ENCODE peak calls at places on chromosomes 16 and 17, in nine cellular contexts. One of them, this sample, is unnamed. For H3K36me3, the result is how much of the 10 kb centered on the place peaks cover.

GRCh38 chr17:66900126-66901010 is 64.1 kb upstream of the CACNG4 start:
- DNase-seq in GM23248: peak
- DNase-seq in IMR-90: peak
- DNase-seq in body of pancreas: no peak
- DNase-seq in tibial artery: no peak
- DNase-seq in Karpas-422: peak
- DNase-seq in left ventricle myocardium inferior: no peak
- DNase-seq in sigmoid colon: no peak
- DNase-seq in MM.1S: peak
- DNase-seq in this sample: no peak

GRCh38 chr17:77718669-77718961 is 239.9 kb upstream of the TNRC6C start:
- DNase-seq in left ventricle myocardium inferior: no peak
- DNase-seq in GM23248: no peak
- DNase-seq in IMR-90: no peak
- DNase-seq in sigmoid colon: no peak
- DNase-seq in MM.1S: no peak
- DNase-seq in body of pancreas: no peak
- DNase-seq in tibial artery: no peak
- DNase-seq in Karpas-422: no peak
- DNase-seq in this sample: no peak

GRCh38 chr16:76819517-76819916 is 371.5 kb upstream of the MON1B start:
- DNase-seq in GM23248: no peak
- DNase-seq in MM.1S: no peak
- DNase-seq in IMR-90: no peak
- DNase-seq in left ventricle myocardium inferior: no peak
- DNase-seq in body of pancreas: no peak
- DNase-seq in Karpas-422: no peak
- DNase-seq in sigmoid colon: no peak
- DNase-seq in tibial artery: no peak
- DNase-seq in this sample: no peak

GRCh38 chr16:10558746-10559641 is 21.4 kb downstream of the EMP2 start:
- DNase-seq in GM23248: peak
- DNase-seq in IMR-90: no peak
- DNase-seq in MM.1S: no peak
- DNase-seq in left ventricle myocardium inferior: peak
- DNase-seq in body of pancreas: peak
- DNase-seq in Karpas-422: no peak
- DNase-seq in sigmoid colon: peak
- DNase-seq in tibial artery: peak
- DNase-seq in this sample: peak

GRCh38 chr16:5633845-5634440 is 536.3 kb upstream of the EEF2KMT start:
- DNase-seq in left ventricle myocardium inferior: no peak
- DNase-seq in GM23248: peak
- DNase-seq in Karpas-422: peak
- DNase-seq in tibial artery: no peak
- DNase-seq in sigmoid colon: no peak
- DNase-seq in MM.1S: peak
- DNase-seq in body of pancreas: no peak
- DNase-seq in IMR-90: peak
- DNase-seq in this sample: no peak

GRCh38 chr16:10637337-10638037 is 57.1 kb upstream of the EMP2 start:
- DNase-seq in body of pancreas: no peak
- DNase-seq in IMR-90: no peak
- DNase-seq in GM23248: no peak
- DNase-seq in Karpas-422: no peak
- DNase-seq in left ventricle myocardium inferior: no peak
- DNase-seq in MM.1S: no peak
- DNase-seq in sigmoid colon: no peak
- DNase-seq in tibial artery: no peak
- DNase-seq in this sample: no peak

GRCh38 chr17:38921756-38922411 is 3.5 kb upstream of the LASP1NB start:
- DNase-seq in GM23248: peak
- DNase-seq in left ventricle myocardium inferior: no peak
- DNase-seq in MM.1S: no peak
- DNase-seq in tibial artery: peak
- DNase-seq in IMR-90: no peak
- DNase-seq in Karpas-422: peak
- DNase-seq in body of pancreas: no peak
- DNase-seq in sigmoid colon: peak
- DNase-seq in this sample: no peak

GRCh38 chr17:42017866-42018200 is 594 bp upstream of the DNAJC7 start:
- DNase-seq in sigmoid colon: no peak
- DNase-seq in GM23248: peak
- DNase-seq in left ventricle myocardium inferior: no peak
- DNase-seq in Karpas-422: no peak
- DNase-seq in IMR-90: no peak
- DNase-seq in tibial artery: peak
- DNase-seq in body of pancreas: no peak
- DNase-seq in MM.1S: no peak
- DNase-seq in this sample: no peak

GRCh38 chr17:7240375-7240774 is 1.1 kb upstream of the PHF23 start:
- DNase-seq in Karpas-422: peak
- DNase-seq in MM.1S: no peak
- DNase-seq in body of pancreas: no peak
- DNase-seq in tibial artery: no peak
- DNase-seq in left ventricle myocardium inferior: no peak
- DNase-seq in GM23248: no peak
- DNase-seq in IMR-90: no peak
- DNase-seq in sigmoid colon: no peak
- DNase-seq in this sample: no peak

DNA sequence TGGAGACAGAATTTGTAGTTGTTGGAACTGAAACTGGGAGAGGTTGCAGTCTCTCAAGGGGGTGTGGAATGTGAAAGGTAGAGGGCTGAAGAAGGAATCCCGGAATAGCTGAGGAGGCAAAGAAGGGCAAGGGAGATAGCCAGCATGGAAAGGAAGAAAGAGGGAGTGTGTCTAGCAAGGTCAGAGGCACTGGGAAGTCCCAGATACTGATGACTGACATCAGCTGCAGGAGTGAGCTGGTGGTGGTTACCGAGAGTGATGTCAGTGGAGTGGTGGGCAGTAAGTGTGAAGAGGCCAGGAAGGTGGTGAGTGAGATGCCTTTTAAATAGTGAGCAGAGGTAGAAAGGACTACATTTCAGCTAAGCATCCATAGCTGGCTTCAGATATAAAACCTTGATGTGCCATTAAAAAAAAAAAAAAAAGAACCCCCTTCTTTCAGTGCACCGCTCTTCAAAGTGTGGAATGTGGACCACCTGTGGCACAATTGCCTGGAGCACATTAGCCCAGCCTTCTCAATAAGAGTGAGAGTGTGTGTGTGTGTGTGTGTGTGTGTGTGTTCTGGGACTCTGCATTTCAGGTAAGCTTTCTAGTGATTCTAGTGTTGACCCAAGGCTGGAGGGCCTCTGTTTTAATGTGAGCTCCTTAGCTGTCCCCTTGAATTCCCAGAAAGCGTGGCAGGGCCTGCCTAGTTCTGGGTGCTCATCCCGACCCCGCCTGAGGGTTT is 8.5 kb downstream of the PRMT7 start:
- DNase-seq in MM.1S: no peak
- DNase-seq in sigmoid colon: no peak
- DNase-seq in body of pancreas: no peak
- DNase-seq in left ventricle myocardium inferior: no peak
- DNase-seq in GM23248: no peak
- DNase-seq in IMR-90: peak
- DNase-seq in tibial artery: peak
- DNase-seq in Karpas-422: no peak
- DNase-seq in this sample: no peak
- H3K27ac ChIP-seq in MM.1S: no peak
- H3K27ac ChIP-seq in sigmoid colon: no peak
- H3K27ac ChIP-seq in body of pancreas: no peak
- H3K27ac ChIP-seq in left ventricle myocardium inferior: no peak
- H3K27ac ChIP-seq in GM23248: no peak
- H3K27ac ChIP-seq in IMR-90: no peak
- H3K27ac ChIP-seq in tibial artery: no peak
- H3K27ac ChIP-seq in Karpas-422: no peak
- H3K27ac ChIP-seq in this sample: no peak

GRCh38 chr16:3738541-3738940 is 21.2 kb upstream of the TRAP1 start:
- DNase-seq in GM23248: no peak
- DNase-seq in tibial artery: no peak
- DNase-seq in IMR-90: no peak
- DNase-seq in sigmoid colon: peak
- DNase-seq in body of pancreas: peak
- DNase-seq in MM.1S: no peak
- DNase-seq in left ventricle myocardium inferior: no peak
- DNase-seq in Karpas-422: no peak
- DNase-seq in this sample: no peak

GRCh38 chr16:3740934-3741333 is 23.6 kb upstream of the TRAP1 start:
- DNase-seq in GM23248: no peak
- DNase-seq in IMR-90: no peak
- DNase-seq in tibial artery: peak
- DNase-seq in left ventricle myocardium inferior: no peak
- DNase-seq in Karpas-422: no peak
- DNase-seq in MM.1S: no peak
- DNase-seq in body of pancreas: no peak
- DNase-seq in sigmoid colon: peak
- DNase-seq in this sample: no peak

GRCh38 chr16:3740186-3740585 is 22.9 kb upstream of the TRAP1 start:
- DNase-seq in sigmoid colon: peak
- DNase-seq in MM.1S: no peak
- DNase-seq in Karpas-422: no peak
- DNase-seq in body of pancreas: no peak
- DNase-seq in IMR-90: no peak
- DNase-seq in left ventricle myocardium inferior: no peak
- DNase-seq in GM23248: no peak
- DNase-seq in tibial artery: peak
- DNase-seq in this sample: no peak

GRCh38 chr16:3738128-3738527 is 20.8 kb upstream of the TRAP1 start:
- DNase-seq in Karpas-422: no peak
- DNase-seq in tibial artery: no peak
- DNase-seq in GM23248: no peak
- DNase-seq in sigmoid colon: peak
- DNase-seq in body of pancreas: no peak
- DNase-seq in left ventricle myocardium inferior: no peak
- DNase-seq in MM.1S: no peak
- DNase-seq in IMR-90: no peak
- DNase-seq in this sample: no peak

DNA sequence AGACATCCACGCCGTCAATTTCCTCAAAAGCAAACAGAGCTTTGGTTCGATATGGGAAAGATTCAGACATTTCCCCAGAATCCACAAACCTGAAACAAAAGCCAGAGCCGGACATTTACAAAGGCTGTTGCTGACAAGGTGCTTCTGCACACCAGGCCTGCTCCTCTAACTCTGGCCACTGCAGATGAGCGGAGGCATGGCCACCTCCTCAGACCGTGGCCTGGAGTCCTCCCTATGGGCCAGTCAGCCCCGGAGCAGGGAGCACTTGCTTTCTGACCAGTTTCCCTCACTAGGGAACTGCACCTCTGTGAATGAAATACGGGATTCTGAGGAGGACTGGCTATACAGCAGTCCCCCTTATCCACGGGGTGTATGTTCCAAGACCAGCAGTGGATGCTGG is 22.3 kb upstream of the TRAP1 start:
- DNase-seq in sigmoid colon: peak
- DNase-seq in GM23248: no peak
- DNase-seq in body of pancreas: no peak
- DNase-seq in left ventricle myocardium inferior: no peak
- DNase-seq in Karpas-422: no peak
- DNase-seq in tibial artery: peak
- DNase-seq in MM.1S: no peak
- DNase-seq in IMR-90: no peak
- DNase-seq in this sample: no peak
- H3K36me3 ChIP-seq in sigmoid colon: half or more
- H3K36me3 ChIP-seq in GM23248: half or more
- H3K36me3 ChIP-seq in body of pancreas: under half
- H3K36me3 ChIP-seq in left ventricle myocardium inferior: half or more
- H3K36me3 ChIP-seq in Karpas-422: under half
- H3K36me3 ChIP-seq in tibial artery: half or more
- H3K36me3 ChIP-seq in MM.1S: under half
- H3K36me3 ChIP-seq in IMR-90: half or more
- H3K36me3 ChIP-seq in this sample: half or more

GRCh38 chr16:29811170-29811895 is 660 bp upstream of the PRRT2 start:
- DNase-seq in tibial artery: peak
- DNase-seq in left ventricle myocardium inferior: peak
- DNase-seq in body of pancreas: peak
- DNase-seq in GM23248: peak
- DNase-seq in MM.1S: peak
- DNase-seq in IMR-90: peak
- DNase-seq in sigmoid colon: peak
- DNase-seq in Karpas-422: peak
- DNase-seq in this sample: peak

GRCh38 chr16:29809850-29810698 is 1.9 kb upstream of the PRRT2 start:
- DNase-seq in GM23248: peak
- DNase-seq in MM.1S: no peak
- DNase-seq in Karpas-422: peak
- DNase-seq in left ventricle myocardium inferior: no peak
- DNase-seq in sigmoid colon: no peak
- DNase-seq in IMR-90: no peak
- DNase-seq in body of pancreas: no peak
- DNase-seq in tibial artery: no peak
- DNase-seq in this sample: peak

GRCh38 chr16:29809031-29809747 is 2.8 kb upstream of the PRRT2 start:
- DNase-seq in GM23248: no peak
- DNase-seq in MM.1S: no peak
- DNase-seq in tibial artery: peak
- DNase-seq in sigmoid colon: no peak
- DNase-seq in IMR-90: no peak
- DNase-seq in left ventricle myocardium inferior: no peak
- DNase-seq in body of pancreas: no peak
- DNase-seq in Karpas-422: no peak
- DNase-seq in this sample: no peak

GRCh38 chr16:29811896-29812665 is at the start of gene PRRT2:
- DNase-seq in body of pancreas: peak
- DNase-seq in sigmoid colon: peak
- DNase-seq in tibial artery: peak
- DNase-seq in IMR-90: peak
- DNase-seq in left ventricle myocardium inferior: peak
- DNase-seq in Karpas-422: peak
- DNase-seq in GM23248: peak
- DNase-seq in MM.1S: peak
- DNase-seq in this sample: peak

DNA sequence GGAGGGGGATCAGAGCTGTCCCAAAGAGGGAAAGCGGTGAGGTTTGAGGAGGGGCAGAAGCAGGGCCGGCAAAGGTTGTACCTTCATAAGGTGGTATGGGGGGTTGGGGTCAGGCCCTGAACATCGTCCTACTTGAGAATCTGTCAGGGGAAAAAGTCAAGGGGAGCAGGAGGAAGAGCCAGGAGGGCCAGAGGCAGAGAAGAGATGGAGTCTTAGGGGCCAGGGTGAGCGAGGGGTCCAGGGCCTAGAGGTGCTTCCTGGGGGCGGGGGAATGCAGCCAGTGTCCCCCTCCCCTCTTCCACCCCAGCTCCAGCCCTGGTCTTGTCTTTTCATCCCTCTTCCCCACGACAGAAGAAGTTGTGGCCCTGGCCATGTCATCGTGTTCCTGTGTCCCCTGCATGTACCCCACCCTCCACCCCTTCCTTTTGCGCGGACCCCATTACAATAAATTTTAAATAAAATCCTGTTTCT is 1.3 kb upstream of the PRRT2 start:
- DNase-seq in MM.1S: no peak
- DNase-seq in left ventricle myocardium inferior: no peak
- DNase-seq in tibial artery: peak
- DNase-seq in Karpas-422: peak
- DNase-seq in body of pancreas: no peak
- DNase-seq in GM23248: no peak
- DNase-seq in sigmoid colon: no peak
- DNase-seq in IMR-90: no peak
- DNase-seq in this sample: no peak
- H3K27ac ChIP-seq in MM.1S: peak
- H3K27ac ChIP-seq in left ventricle myocardium inferior: peak
- H3K27ac ChIP-seq in tibial artery: peak
- H3K27ac ChIP-seq in Karpas-422: peak
- H3K27ac ChIP-seq in body of pancreas: peak
- H3K27ac ChIP-seq in GM23248: peak
- H3K27ac ChIP-seq in sigmoid colon: peak
- H3K27ac ChIP-seq in IMR-90: peak
- H3K27ac ChIP-seq in this sample: peak

GRCh38 chr17:57999496-58000017 is 7.5 kb downstream of the SRSF1 start:
- DNase-seq in body of pancreas: no peak
- DNase-seq in MM.1S: peak
- DNase-seq in tibial artery: no peak
- DNase-seq in Karpas-422: peak
- DNase-seq in GM23248: peak
- DNase-seq in left ventricle myocardium inferior: no peak
- DNase-seq in IMR-90: peak
- DNase-seq in sigmoid colon: no peak
- DNase-seq in this sample: no peak
- H3K36me3 ChIP-seq in body of pancreas: under half
- H3K36me3 ChIP-seq in MM.1S: under half
- H3K36me3 ChIP-seq in tibial artery: under half
- H3K36me3 ChIP-seq in Karpas-422: half or more
- H3K36me3 ChIP-seq in GM23248: half or more
- H3K36me3 ChIP-seq in left ventricle myocardium inferior: under half
- H3K36me3 ChIP-seq in IMR-90: under half
- H3K36me3 ChIP-seq in sigmoid colon: under half
- H3K36me3 ChIP-seq in this sample: half or more